ENCODE peak calls at places on chromosomes 4 and X, in seven cellular contexts. One of them, this sample, is unnamed. For H3K4me1, the result is how much of the 10 kb centered on the place peaks cover.

GRCh38 chr4:109235683-109236082 is 66.8 kb downstream of the COL25A1 start:
- DNase-seq in neuronal stem cell: no peak
- DNase-seq in mammary epithelial cell: no peak
- DNase-seq in pancreas: no peak
- DNase-seq in upper lobe of left lung: no peak
- DNase-seq in colonic mucosa: no peak
- DNase-seq in body of pancreas: no peak
- DNase-seq in this sample: no peak

GRCh38 chr4:61359301-61359700 is 159.2 kb downstream of the ADGRL3 start:
- DNase-seq in body of pancreas: no peak
- DNase-seq in upper lobe of left lung: no peak
- DNase-seq in neuronal stem cell: no peak
- DNase-seq in colonic mucosa: no peak
- DNase-seq in mammary epithelial cell: no peak
- DNase-seq in pancreas: no peak
- DNase-seq in this sample: no peak

GRCh38 chr4:55180980-55181379 is 55.6 kb upstream of the KDR start:
- DNase-seq in mammary epithelial cell: no peak
- DNase-seq in pancreas: no peak
- DNase-seq in body of pancreas: no peak
- DNase-seq in upper lobe of left lung: no peak
- DNase-seq in neuronal stem cell: no peak
- DNase-seq in colonic mucosa: no peak
- DNase-seq in this sample: no peak

GRCh38 chr4:186846426-186846825 is 122.8 kb upstream of the FAT1 start:
- DNase-seq in body of pancreas: no peak
- DNase-seq in colonic mucosa: no peak
- DNase-seq in neuronal stem cell: no peak
- DNase-seq in upper lobe of left lung: no peak
- DNase-seq in pancreas: no peak
- DNase-seq in mammary epithelial cell: no peak
- DNase-seq in this sample: no peak

GRCh38 chr4:105241456-105241855 is 94.8 kb downstream of the TET2 start:
- DNase-seq in pancreas: peak
- DNase-seq in neuronal stem cell: no peak
- DNase-seq in body of pancreas: peak
- DNase-seq in upper lobe of left lung: no peak
- DNase-seq in mammary epithelial cell: no peak
- DNase-seq in colonic mucosa: no peak
- DNase-seq in this sample: no peak

GRCh38 chr4:124253080-124253479 is 459.5 kb downstream of the ANKRD50 start:
- DNase-seq in body of pancreas: no peak
- DNase-seq in neuronal stem cell: no peak
- DNase-seq in upper lobe of left lung: no peak
- DNase-seq in pancreas: no peak
- DNase-seq in colonic mucosa: no peak
- DNase-seq in mammary epithelial cell: no peak
- DNase-seq in this sample: no peak

GRCh38 chr4:5757536-5757935 is 46.5 kb downstream of the EVC start:
- DNase-seq in colonic mucosa: no peak
- DNase-seq in neuronal stem cell: no peak
- DNase-seq in pancreas: no peak
- DNase-seq in upper lobe of left lung: no peak
- DNase-seq in mammary epithelial cell: peak
- DNase-seq in body of pancreas: no peak
- DNase-seq in this sample: no peak

GRCh38 chrX:153723351-153724251 is 586 bp downstream of the BCAP31 start:
- DNase-seq in body of pancreas: peak
- DNase-seq in neuronal stem cell: peak
- DNase-seq in colonic mucosa: peak
- DNase-seq in pancreas: peak
- DNase-seq in upper lobe of left lung: peak
- DNase-seq in mammary epithelial cell: peak
- DNase-seq in this sample: peak

GRCh38 chr4:106529348-106530033 is 160.9 kb upstream of the GIMD1 start:
- DNase-seq in body of pancreas: no peak
- DNase-seq in pancreas: no peak
- DNase-seq in mammary epithelial cell: peak
- DNase-seq in neuronal stem cell: no peak
- DNase-seq in upper lobe of left lung: no peak
- DNase-seq in colonic mucosa: no peak
- DNase-seq in this sample: no peak

GRCh38 chrX:17527135-17527701 is 152.2 kb downstream of the NHS start:
- DNase-seq in pancreas: peak
- DNase-seq in mammary epithelial cell: no peak
- DNase-seq in upper lobe of left lung: no peak
- DNase-seq in colonic mucosa: peak
- DNase-seq in neuronal stem cell: no peak
- DNase-seq in body of pancreas: peak
- DNase-seq in this sample: peak

GRCh38 chr4:19735012-19735411 is 516.7 kb upstream of the SLIT2 start:
- DNase-seq in neuronal stem cell: no peak
- DNase-seq in mammary epithelial cell: no peak
- DNase-seq in body of pancreas: no peak
- DNase-seq in upper lobe of left lung: no peak
- DNase-seq in pancreas: no peak
- DNase-seq in colonic mucosa: no peak
- DNase-seq in this sample: no peak

GRCh38 chr4:69054578-69055200 is 41.6 kb upstream of the UGT2B7 start:
- DNase-seq in colonic mucosa: no peak
- DNase-seq in mammary epithelial cell: peak
- DNase-seq in pancreas: no peak
- DNase-seq in upper lobe of left lung: no peak
- DNase-seq in neuronal stem cell: no peak
- DNase-seq in body of pancreas: no peak
- DNase-seq in this sample: peak

GRCh38 chr4:14749910-14750309 is 252.4 kb upstream of the CPEB2 start:
- DNase-seq in mammary epithelial cell: peak
- DNase-seq in pancreas: no peak
- DNase-seq in body of pancreas: peak
- DNase-seq in upper lobe of left lung: no peak
- DNase-seq in neuronal stem cell: no peak
- DNase-seq in colonic mucosa: peak
- DNase-seq in this sample: peak

GRCh38 chrX:110081740-110082139 is 78.8 kb downstream of the TMEM164 start:
- DNase-seq in mammary epithelial cell: peak
- DNase-seq in neuronal stem cell: no peak
- DNase-seq in pancreas: peak
- DNase-seq in body of pancreas: peak
- DNase-seq in upper lobe of left lung: no peak
- DNase-seq in colonic mucosa: no peak
- DNase-seq in this sample: no peak

GRCh38 chr4:141127884-141128283 is 5.4 kb downstream of the RNF150 start:
- DNase-seq in pancreas: no peak
- DNase-seq in colonic mucosa: no peak
- DNase-seq in neuronal stem cell: no peak
- DNase-seq in upper lobe of left lung: no peak
- DNase-seq in body of pancreas: no peak
- DNase-seq in mammary epithelial cell: no peak
- DNase-seq in this sample: no peak

GRCh38 chr4:124783847-124784246 is 71.3 kb upstream of the ANKRD50 start:
- DNase-seq in upper lobe of left lung: no peak
- DNase-seq in pancreas: no peak
- DNase-seq in neuronal stem cell: no peak
- DNase-seq in mammary epithelial cell: peak
- DNase-seq in body of pancreas: no peak
- DNase-seq in colonic mucosa: no peak
- DNase-seq in this sample: no peak

GRCh38 chr4:119116925-119117900 is 18.4 kb upstream of the MYOZ2 start:
- DNase-seq in body of pancreas: no peak
- DNase-seq in upper lobe of left lung: no peak
- DNase-seq in pancreas: no peak
- DNase-seq in colonic mucosa: no peak
- DNase-seq in mammary epithelial cell: no peak
- DNase-seq in neuronal stem cell: no peak
- DNase-seq in this sample: no peak

GRCh38 chr4:54513231-54513630 is 144.5 kb upstream of the KIT start:
- DNase-seq in neuronal stem cell: no peak
- DNase-seq in upper lobe of left lung: no peak
- DNase-seq in pancreas: no peak
- DNase-seq in mammary epithelial cell: peak
- DNase-seq in body of pancreas: no peak
- DNase-seq in colonic mucosa: no peak
- DNase-seq in this sample: no peak

GRCh38 chrX:86171366-86171765 is 23.1 kb downstream of the DACH2 start:
- DNase-seq in colonic mucosa: no peak
- DNase-seq in pancreas: no peak
- DNase-seq in body of pancreas: peak
- DNase-seq in neuronal stem cell: no peak
- DNase-seq in mammary epithelial cell: peak
- DNase-seq in upper lobe of left lung: no peak
- DNase-seq in this sample: peak

GRCh38 chr4:145390566-145390965 is 91.1 kb upstream of the SMAD1 start:
- DNase-seq in neuronal stem cell: no peak
- DNase-seq in body of pancreas: no peak
- DNase-seq in colonic mucosa: no peak
- DNase-seq in pancreas: no peak
- DNase-seq in upper lobe of left lung: no peak
- DNase-seq in mammary epithelial cell: no peak
- DNase-seq in this sample: no peak

GRCh38 chr4:89586864-89587263 is 250.1 kb downstream of the SNCA start:
- DNase-seq in body of pancreas: no peak
- DNase-seq in pancreas: no peak
- DNase-seq in neuronal stem cell: no peak
- DNase-seq in upper lobe of left lung: no peak
- DNase-seq in mammary epithelial cell: no peak
- DNase-seq in colonic mucosa: no peak
- DNase-seq in this sample: no peak

GRCh38 chr4:158849681-158850080 is 80.9 kb downstream of the FNIP2 start:
- DNase-seq in body of pancreas: no peak
- DNase-seq in neuronal stem cell: no peak
- DNase-seq in pancreas: no peak
- DNase-seq in upper lobe of left lung: no peak
- DNase-seq in colonic mucosa: no peak
- DNase-seq in mammary epithelial cell: no peak
- DNase-seq in this sample: no peak
- H3K4me1 ChIP-seq in body of pancreas: under half
- H3K4me1 ChIP-seq in neuronal stem cell: under half
- H3K4me1 ChIP-seq in pancreas: under half
- H3K4me1 ChIP-seq in upper lobe of left lung: under half
- H3K4me1 ChIP-seq in colonic mucosa: under half
- H3K4me1 ChIP-seq in mammary epithelial cell: under half
- H3K4me1 ChIP-seq in this sample: under half

GRCh38 chr4:26085581-26085980 is 171.6 kb downstream of the SMIM20 start:
- DNase-seq in mammary epithelial cell: no peak
- DNase-seq in colonic mucosa: no peak
- DNase-seq in pancreas: no peak
- DNase-seq in neuronal stem cell: no peak
- DNase-seq in upper lobe of left lung: no peak
- DNase-seq in body of pancreas: no peak
- DNase-seq in this sample: no peak
- H3K4me1 ChIP-seq in mammary epithelial cell: under half
- H3K4me1 ChIP-seq in colonic mucosa: under half
- H3K4me1 ChIP-seq in pancreas: under half
- H3K4me1 ChIP-seq in neuronal stem cell: under half
- H3K4me1 ChIP-seq in upper lobe of left lung: under half
- H3K4me1 ChIP-seq in body of pancreas: under half
- H3K4me1 ChIP-seq in this sample: under half

GRCh38 chrX:13081385-13082285 is 37.2 kb upstream of the FAM9C start:
- DNase-seq in upper lobe of left lung: no peak
- DNase-seq in mammary epithelial cell: no peak
- DNase-seq in body of pancreas: no peak
- DNase-seq in neuronal stem cell: no peak
- DNase-seq in pancreas: no peak
- DNase-seq in colonic mucosa: no peak
- DNase-seq in this sample: no peak
- H3K4me1 ChIP-seq in upper lobe of left lung: under half
- H3K4me1 ChIP-seq in mammary epithelial cell: under half
- H3K4me1 ChIP-seq in body of pancreas: under half
- H3K4me1 ChIP-seq in neuronal stem cell: under half
- H3K4me1 ChIP-seq in pancreas: under half
- H3K4me1 ChIP-seq in colonic mucosa: under half
- H3K4me1 ChIP-seq in this sample: under half

DNA sequence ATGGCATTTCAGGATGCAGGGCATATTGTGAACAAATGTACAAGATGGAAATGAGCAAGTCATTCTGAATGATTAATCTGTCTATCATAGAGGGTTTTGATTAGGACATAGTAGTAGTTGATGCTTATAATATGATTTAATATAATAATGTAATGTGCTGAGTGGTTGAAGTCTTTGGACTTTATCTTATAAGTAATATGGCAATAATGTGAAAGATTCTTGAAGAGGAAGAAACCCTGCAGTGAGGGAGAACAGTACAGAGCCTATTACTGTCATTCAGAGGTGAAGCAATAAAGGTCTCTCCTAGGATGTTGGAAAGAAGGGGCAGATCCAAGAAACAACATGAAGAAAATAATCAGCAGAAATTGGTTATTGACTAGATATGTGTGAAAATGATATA is 16.6 kb downstream of the NFKB1 start:
- DNase-seq in mammary epithelial cell: no peak
- DNase-seq in body of pancreas: no peak
- DNase-seq in colonic mucosa: no peak
- DNase-seq in neuronal stem cell: no peak
- DNase-seq in pancreas: no peak
- DNase-seq in upper lobe of left lung: no peak
- DNase-seq in this sample: no peak
- H3K4me1 ChIP-seq in mammary epithelial cell: under half
- H3K4me1 ChIP-seq in body of pancreas: under half
- H3K4me1 ChIP-seq in colonic mucosa: under half
- H3K4me1 ChIP-seq in neuronal stem cell: under half
- H3K4me1 ChIP-seq in pancreas: under half
- H3K4me1 ChIP-seq in upper lobe of left lung: under half
- H3K4me1 ChIP-seq in this sample: under half

GRCh38 chr4:40301592-40301991 is 33.5 kb upstream of the CHRNA9 start:
- DNase-seq in pancreas: no peak
- DNase-seq in upper lobe of left lung: peak
- DNase-seq in colonic mucosa: no peak
- DNase-seq in body of pancreas: no peak
- DNase-seq in neuronal stem cell: no peak
- DNase-seq in mammary epithelial cell: no peak
- DNase-seq in this sample: peak
- H3K4me1 ChIP-seq in pancreas: under half
- H3K4me1 ChIP-seq in upper lobe of left lung: under half
- H3K4me1 ChIP-seq in colonic mucosa: under half
- H3K4me1 ChIP-seq in body of pancreas: under half
- H3K4me1 ChIP-seq in neuronal stem cell: under half
- H3K4me1 ChIP-seq in mammary epithelial cell: under half
- H3K4me1 ChIP-seq in this sample: under half

GRCh38 chr4:76307670-76308014 is 1.1 kb downstream of the STBD1 start:
- DNase-seq in neuronal stem cell: no peak
- DNase-seq in pancreas: peak
- DNase-seq in colonic mucosa: peak
- DNase-seq in mammary epithelial cell: no peak
- DNase-seq in upper lobe of left lung: no peak
- DNase-seq in body of pancreas: peak
- DNase-seq in this sample: no peak
- H3K4me1 ChIP-seq in neuronal stem cell: under half
- H3K4me1 ChIP-seq in pancreas: under half
- H3K4me1 ChIP-seq in colonic mucosa: under half
- H3K4me1 ChIP-seq in mammary epithelial cell: under half
- H3K4me1 ChIP-seq in upper lobe of left lung: under half
- H3K4me1 ChIP-seq in body of pancreas: under half
- H3K4me1 ChIP-seq in this sample: under half